ENCODE peak calls at places on chromosomes 1 and 21, in seven cellular contexts. J is GM12864, G is brain microvascular endothelial cell, Y is fibroblast of mammary gland, E is GM20000, T is dorsolateral prefrontal cortex, U is astrocyte of the spinal cord. H is an unnamed sample.

GRCh38 chr1:104132386-104132973 is 382.8 kb downstream of the AMY1C start:
- DNase-seq in T (no peak), G (no peak), J (no peak), Y (peak; percentile 0), U (peak; percentile 5), E (peak; percentile 10), H (peak; percentile 24)

GRCh38 chr1:97105531-97105930 is 383.9 kb downstream of the PTBP2 start:
- DNase-seq in U (no peak), T (no peak), J (no peak), Y (no peak), E (no peak), G (no peak), H (no peak)

GRCh38 chr1:63126104-63126503 is 196.3 kb upstream of the FOXD3 start:
- DNase-seq in T (no peak), G (no peak), U (no peak), E (no peak), Y (no peak), J (no peak), H (no peak)

GRCh38 chr1:100538935-100539835 is 1.2 kb downstream of the GPR88 start:
- DNase-seq in T (no peak), Y (no peak), U (no peak), J (no peak), E (peak; percentile 60), G (no peak), H (peak; percentile 42)

GRCh38 chr1:30011970-30012369 is 711.4 kb downstream of the MATN1 start:
- DNase-seq in Y (no peak), J (no peak), U (no peak), T (no peak), E (no peak), G (no peak), H (no peak)

GRCh38 chr1:30379684-30380624 is 343.4 kb downstream of the MATN1 start:
- DNase-seq in Y (peak; percentile 68), U (peak; percentile 54), G (peak; percentile 61), E (peak; percentile 87), T (no peak), J (peak; percentile 10), H (peak; percentile 69)

GRCh38 chr21:24955275-24955961 is 651.9 kb downstream of the MRPL39 start:
- DNase-seq in U (no peak), G (no peak), Y (no peak), J (peak; percentile 36), E (peak; percentile 24), T (no peak), H (no peak)

GRCh38 chr1:228076796-228077430 is 5.6 kb upstream of the ARF1 start:
- DNase-seq in G (no peak), E (no peak), T (peak; percentile 4), J (no peak), Y (no peak), U (no peak), H (no peak)

GRCh38 chr21:33854604-33855003 is 61.0 kb downstream of the ATP5PO start:
- DNase-seq in E (no peak), T (no peak), J (no peak), Y (no peak), U (no peak), G (no peak), H (peak; percentile 61)

GRCh38 chr21:45874716-45875415 is 106.7 kb upstream of the COL6A1 start:
- DNase-seq in J (no peak), T (no peak), U (peak; percentile 98), G (peak; percentile 91), E (no peak), Y (peak; percentile 97), H (peak; percentile 71)

GRCh38 chr21:38474124-38474523 is 24.2 kb downstream of the ERG start:
- DNase-seq in G (no peak), J (no peak), T (no peak), E (no peak), U (no peak), Y (no peak), H (no peak)

GRCh38 chr1:233241782-233242181 is 53.7 kb downstream of the PCNX2 start:
- DNase-seq in J (no peak), G (no peak), T (no peak), U (no peak), E (no peak), Y (no peak), H (no peak)

GRCh38 chr1:247647864-247648263 is 31.7 kb downstream of the OR13G1 start:
- DNase-seq in J (no peak), Y (no peak), G (no peak), E (no peak), T (no peak), U (peak; percentile 15), H (no peak)

GRCh38 chr1:208154040-208154439 is 90.1 kb downstream of the PLXNA2 start:
- DNase-seq in E (no peak), Y (no peak), T (no peak), J (no peak), G (no peak), U (no peak), H (no peak)

GRCh38 chr1:42004322-42004721 is 85.6 kb upstream of the HIVEP3 start:
- DNase-seq in T (no peak), G (no peak), E (no peak), U (no peak), Y (no peak), J (no peak), H (no peak)

GRCh38 chr1:42006093-42006492 is 87.4 kb upstream of the HIVEP3 start:
- DNase-seq in T (no peak), J (no peak), U (no peak), E (peak; percentile 21), G (no peak), Y (no peak), H (no peak)

GRCh38 chr1:42005530-42005929 is 86.8 kb upstream of the HIVEP3 start:
- DNase-seq in J (no peak), T (no peak), E (no peak), G (no peak), Y (no peak), U (no peak), H (no peak)

GRCh38 chr1:42003433-42003832 is 84.7 kb upstream of the HIVEP3 start:
- DNase-seq in Y (no peak), E (no peak), G (no peak), U (no peak), J (no peak), T (no peak), H (peak; percentile 20)

DNA sequence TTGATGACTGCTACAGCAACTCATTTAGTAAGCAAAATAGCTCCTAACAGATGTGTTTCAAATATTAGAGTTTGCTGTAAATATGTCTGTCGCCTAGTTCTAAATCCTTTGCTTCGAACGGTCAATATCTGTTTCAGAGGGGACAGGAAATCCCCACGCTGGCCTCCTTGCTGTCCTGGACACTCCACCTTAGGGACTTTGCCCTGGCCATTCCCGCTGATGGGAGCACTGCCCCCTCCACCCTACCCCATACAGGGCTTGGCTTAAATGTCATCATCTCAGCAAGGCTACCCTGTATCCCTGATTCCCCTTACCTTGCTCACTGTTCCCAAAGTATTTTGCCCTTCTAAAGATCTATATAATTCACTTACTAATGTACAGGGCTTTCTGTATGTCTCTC is 86.1 kb upstream of the HIVEP3 start:
- DNase-seq in E (no peak), Y (no peak), T (no peak), G (no peak), J (no peak), U (no peak), H (no peak)
- TF ChIP-seq CTCF in E (no peak), Y (no peak), T (no peak), G (no peak), J (no peak), U (no peak), H (no peak)

DNA sequence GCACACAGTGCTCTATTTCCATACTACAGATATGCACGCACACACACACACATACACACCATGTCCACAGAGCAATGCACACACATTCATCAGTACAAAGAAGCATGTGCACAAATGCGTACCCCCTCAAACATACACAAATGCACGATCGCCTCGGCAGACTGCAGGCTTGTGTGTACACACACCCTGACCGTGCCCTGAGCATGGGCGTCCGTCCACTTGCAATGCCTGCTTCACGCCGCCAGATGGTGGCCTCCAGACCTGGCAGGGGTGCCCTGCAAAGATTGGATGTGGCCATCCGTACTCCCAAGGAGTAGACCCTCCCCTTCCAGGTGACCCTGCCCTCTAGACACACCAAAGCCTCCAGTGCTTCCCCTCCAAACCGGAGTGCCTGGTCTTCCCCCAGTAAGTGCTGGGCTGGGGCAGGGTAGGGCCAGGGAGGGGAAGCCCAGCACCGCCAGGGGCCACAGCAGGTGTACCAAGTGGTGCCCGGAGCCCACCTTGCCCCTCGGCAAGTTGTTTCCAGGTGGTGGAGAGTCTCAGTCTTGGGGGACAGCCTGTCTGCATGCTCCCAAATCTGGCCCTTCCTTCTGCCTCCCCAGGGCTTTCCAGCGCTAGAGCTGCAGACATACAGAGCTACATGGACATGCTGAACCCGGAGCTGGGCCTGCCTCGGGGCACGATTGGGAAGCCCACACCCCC is 20.6 kb downstream of the ESPN start:
- DNase-seq in E (no peak), J (no peak), Y (peak; percentile 26), G (no peak), U (no peak), T (no peak), H (peak; percentile 51)
- TF ChIP-seq CTCF in E (peak; percentile 4), J (peak; percentile 60), Y (peak; percentile 41), G (peak; percentile 72), U (peak; percentile 68), T (peak; percentile 24), H (peak; percentile 60)

DNA sequence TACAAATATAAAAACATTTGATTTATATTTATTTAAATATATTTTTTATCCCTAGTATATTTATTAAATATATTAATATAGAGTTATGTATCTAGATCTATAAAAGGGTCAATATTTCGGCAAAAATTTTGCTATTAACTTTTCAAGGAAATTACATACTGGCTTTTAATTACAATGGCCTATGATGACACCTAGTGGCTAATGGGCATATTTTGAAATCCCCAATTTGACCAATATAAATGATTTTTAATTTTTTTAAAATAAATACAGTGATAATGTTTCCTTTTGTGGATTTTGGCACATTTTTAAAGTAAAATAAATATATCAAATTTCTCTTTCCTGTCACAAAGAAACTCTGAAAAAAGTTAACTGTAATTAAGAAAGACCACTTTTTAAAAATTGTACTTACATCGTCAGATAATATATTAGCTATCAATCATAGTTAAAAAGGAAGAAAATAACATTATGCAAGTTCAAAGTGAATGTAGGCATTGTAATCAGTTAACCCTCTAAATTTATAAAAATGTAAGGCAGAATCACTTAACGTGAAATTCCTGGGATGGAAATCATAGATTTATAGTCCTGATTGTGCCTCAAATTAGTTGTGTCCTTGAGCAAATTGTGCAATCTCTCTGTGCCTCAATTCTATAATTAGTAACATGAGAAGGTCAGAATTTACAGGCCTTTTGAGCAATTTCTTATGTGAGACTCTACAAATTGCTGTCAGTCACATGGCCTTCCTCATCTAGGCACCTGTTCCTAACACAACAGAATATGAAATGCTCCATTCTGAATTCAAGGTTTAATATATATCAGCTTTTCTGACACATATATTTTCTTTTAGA is 25.6 kb upstream of the RGS13 start:
- DNase-seq in J (no peak), T (no peak), Y (peak; percentile 55), U (peak; percentile 43), E (no peak), G (no peak), H (peak; percentile 40)
- TF ChIP-seq CTCF in J (peak; percentile 25), T (peak; percentile 64), Y (peak; percentile 53), U (peak; percentile 48), E (no peak), G (peak; percentile 41), H (peak; percentile 52)

DNA sequence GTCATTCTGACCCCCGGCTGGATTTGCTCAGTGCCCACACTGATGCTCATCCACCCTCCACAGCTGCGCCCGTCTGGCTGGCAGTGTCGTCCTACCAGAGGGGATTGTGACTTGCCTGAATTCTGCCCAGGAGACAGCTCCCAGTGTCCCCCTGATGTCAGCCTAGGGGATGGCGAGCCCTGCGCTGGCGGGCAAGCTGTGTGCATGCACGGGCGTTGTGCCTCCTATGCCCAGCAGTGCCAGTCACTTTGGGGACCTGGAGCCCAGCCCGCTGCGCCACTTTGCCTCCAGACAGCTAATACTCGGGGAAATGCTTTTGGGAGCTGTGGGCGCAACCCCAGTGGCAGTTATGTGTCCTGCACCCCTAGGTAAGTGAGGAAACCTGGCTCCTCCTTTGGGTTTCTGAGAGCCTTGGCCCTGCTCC is 5.7 kb upstream of the EFNA4 start:
- DNase-seq in G (no peak), T (no peak), J (no peak), Y (no peak), U (no peak), E (no peak), H (no peak)
- TF ChIP-seq CTCF in G (no peak), T (no peak), J (peak; percentile 35), Y (no peak), U (peak; percentile 15), E (no peak), H (peak; percentile 22)

H was measured in epithelial cell of esophagus.